ENCODE peak calls at places on chromosomes 11 and 22, in eight cellular contexts. R is NB4, S is IMR-90, A is Peyer's patch, Z is H1, W is A549, L is K562, C is heart left ventricle. G is an unnamed sample.

GRCh38 chr11:44024977-44025376 is 22.8 kb upstream of the ACCSL start:
- DNase-seq in R (no peak), S (no peak), A (no peak), Z (no peak), W (no peak), L (no peak), C (no peak), G (no peak)

GRCh38 chr11:128300785-128301184 is 286.6 kb downstream of the ETS1 start:
- DNase-seq in R (no peak), S (no peak), A (no peak), Z (no peak), W (no peak), L (no peak), C (no peak), G (no peak)

GRCh38 chr11:70278994-70279393 is 8.5 kb downstream of the PPFIA1 start:
- DNase-seq in R (no peak), S (no peak), A (no peak), Z (no peak), W (no peak), L (no peak), C (no peak), G (no peak)

GRCh38 chr11:130001491-130002351 is 914 bp downstream of the PRDM10 start:
- DNase-seq in R (peak; percentile 58), S (peak; percentile 25), A (peak; percentile 74), Z (peak; percentile 60), W (peak; percentile 12), L (no peak), C (no peak), G (peak; percentile 44)

GRCh38 chr11:94635072-94635471 is 67.9 kb downstream of the PIWIL4 start:
- DNase-seq in R (no peak), S (no peak), A (no peak), Z (no peak), W (peak; percentile 8), L (no peak), C (no peak), G (no peak)

GRCh38 chr11:106456651-106457050 is 379.2 kb downstream of the AASDHPPT start:
- DNase-seq in R (no peak), S (peak; percentile 50), A (no peak), Z (no peak), W (no peak), L (no peak), C (no peak), G (no peak)

GRCh38 chr22:45709004-45709739 is 37.5 kb downstream of the ATXN10 start:
- DNase-seq in R (peak; percentile 20), S (peak; percentile 79), A (no peak), Z (no peak), W (peak; percentile 90), L (no peak), C (no peak), G (no peak)

GRCh38 chr11:67054851-67055523 is 1.7 kb upstream of the RHOD start:
- DNase-seq in R (no peak), S (peak; percentile 88), A (peak; percentile 95), Z (no peak), W (peak; percentile 92), L (peak; percentile 88), C (peak; percentile 84), G (no peak)

GRCh38 chr11:66543263-66544107 is 2.4 kb downstream of the ZDHHC24 start:
- DNase-seq in R (no peak), S (peak; percentile 57), A (no peak), Z (no peak), W (no peak), L (no peak), C (peak; percentile 44), G (peak; percentile 34)

GRCh38 chr11:1733009-1733715 is 17.2 kb downstream of the IFITM10 start:
- DNase-seq in R (no peak), S (no peak), A (no peak), Z (no peak), W (no peak), L (no peak), C (no peak), G (no peak)

GRCh38 chr11:34758262-34758661 is 137.4 kb downstream of the EHF start:
- DNase-seq in R (no peak), S (peak; percentile 6), A (no peak), Z (no peak), W (no peak), L (peak; percentile 12), C (no peak), G (no peak)

GRCh38 chr11:8098361-8098760 is 17.4 kb downstream of the TUB start:
- DNase-seq in R (no peak), S (peak; percentile 77), A (no peak), Z (no peak), W (no peak), L (no peak), C (no peak), G (no peak)

GRCh38 chr11:1749020-1749758 is 1.2 kb downstream of the IFITM10 start:
- DNase-seq in R (no peak), S (no peak), A (no peak), Z (no peak), W (no peak), L (no peak), C (no peak), G (no peak)

GRCh38 chr22:17079572-17079971 is 5.2 kb upstream of the IL17RA start:
- DNase-seq in R (peak; percentile 68), S (peak; percentile 22), A (no peak), Z (no peak), W (no peak), L (no peak), C (no peak), G (no peak)

GRCh38 chr11:59413646-59414045 is 12.6 kb downstream of the OR5A2 start:
- DNase-seq in R (peak; percentile 50), S (no peak), A (no peak), Z (no peak), W (no peak), L (no peak), C (no peak), G (no peak)

GRCh38 chr11:3981084-3981633 is 113.4 kb upstream of the RRM1 start:
- DNase-seq in R (no peak), S (no peak), A (no peak), Z (no peak), W (no peak), L (no peak), C (no peak), G (no peak)

GRCh38 chr11:134052988-134053945 is 15.6 kb upstream of the JAM3 start:
- DNase-seq in R (no peak), S (no peak), A (no peak), Z (no peak), W (no peak), L (no peak), C (no peak), G (no peak)

GRCh38 chr22:42261266-42261665 is 9.2 kb downstream of the TCF20 start:
- DNase-seq in R (no peak), S (peak; percentile 72), A (no peak), Z (no peak), W (no peak), L (no peak), C (no peak), G (no peak)

GRCh38 chr22:19807161-19807913 is 46.8 kb downstream of the TBX1 start:
- DNase-seq in R (no peak), S (no peak), A (peak; percentile 31), Z (no peak), W (no peak), L (no peak), C (no peak), G (no peak)

GRCh38 chr11:76626921-76627391 is 43.6 kb downstream of the LRRC32 start:
- DNase-seq in R (peak; percentile 96), S (peak; percentile 29), A (peak; percentile 30), Z (no peak), W (no peak), L (no peak), C (no peak), G (no peak)

GRCh38 chr11:65470433-65470832 is 28.4 kb upstream of the MALAT1 start:
- DNase-seq in R (no peak), S (no peak), A (no peak), Z (no peak), W (no peak), L (no peak), C (no peak), G (no peak)
- TF ChIP-seq POLR2A in R (no peak), S (no peak), A (no peak), Z (no peak), W (no peak), L (no peak), C (no peak), G (no peak)

GRCh38 chr11:16881074-16881709 is 133.0 kb downstream of the PLEKHA7 start:
- DNase-seq in R (peak; percentile 4), S (peak; percentile 13), A (no peak), Z (no peak), W (no peak), L (peak; percentile 35), C (peak; percentile 79), G (peak; percentile 93)
- TF ChIP-seq CTCF in R (no peak), S (peak; percentile 7), A (no peak), Z (peak; percentile 37), W (no peak), L (peak; percentile 55), C (peak; percentile 41), G (peak; percentile 71)

DNA sequence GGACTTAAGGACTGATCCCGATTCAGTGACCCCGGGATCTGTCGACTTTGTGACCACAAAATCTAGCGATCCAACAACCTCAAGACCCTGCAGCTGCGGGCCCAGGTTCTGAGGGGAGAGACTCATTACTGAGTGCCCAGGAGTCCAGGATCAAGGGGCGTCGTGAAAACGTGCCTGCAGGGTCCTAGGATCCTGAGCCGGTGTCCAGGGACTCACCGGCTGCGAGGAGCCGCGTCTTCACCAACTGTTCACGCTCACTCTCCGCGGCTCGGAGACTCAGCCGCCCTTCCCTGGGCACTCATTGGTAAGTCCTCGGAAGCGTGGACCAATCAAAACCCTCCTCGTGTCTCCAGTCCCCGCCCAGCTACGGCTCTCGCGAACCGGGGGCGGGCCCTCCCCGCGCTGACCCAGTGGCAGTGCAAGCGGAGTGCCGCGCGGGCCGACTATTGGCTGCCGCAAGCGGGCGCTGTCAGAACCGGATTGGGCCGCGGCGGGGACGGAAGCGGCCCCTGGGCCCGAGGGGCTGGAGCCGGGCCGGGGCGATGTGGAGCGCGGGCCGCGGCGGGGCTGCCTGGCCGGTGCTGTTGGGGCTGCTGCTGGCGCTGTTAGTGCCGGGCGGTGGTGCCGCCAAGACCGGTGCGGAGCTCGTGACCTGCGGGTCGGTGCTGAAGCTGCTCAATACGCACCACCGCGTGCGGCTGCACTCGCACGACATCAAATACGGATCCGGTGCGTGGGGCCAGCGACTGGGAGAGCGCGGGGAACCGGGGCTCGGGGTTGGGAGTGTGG is at the start of gene SDF2L1:
- DNase-seq in R (peak; percentile 99), S (peak; percentile 99), A (peak; percentile 98), Z (peak; percentile 96), W (peak; percentile 97), L (peak; percentile 100), C (peak; percentile 99), G (peak; percentile 99)
- TF ChIP-seq POLR2A in R (no peak), S (peak; percentile 81), A (peak; percentile 55), Z (no peak), W (peak; percentile 81), L (no peak), C (no peak), G (peak; percentile 10)

GRCh38 chr22:28016781-28017557 is 97.9 kb upstream of the PITPNB start:
- DNase-seq in R (no peak), S (no peak), A (no peak), Z (no peak), W (no peak), L (no peak), C (peak; percentile 27), G (no peak)
- TF ChIP-seq CTCF in R (no peak), S (no peak), A (no peak), Z (no peak), W (no peak), L (no peak), C (no peak), G (no peak)